ENCODE peak calls at places on chromosomes 6 and 20, in four cellular contexts. One of them, this sample, is unnamed.

GRCh38 chr20:5024982-5025381 is 23.7 kb upstream of the SLC23A2 start:
- DNase-seq in IMR-90: no peak
- DNase-seq in mesendoderm: no peak
- DNase-seq in H1: no peak
- DNase-seq in this sample: no peak

GRCh38 chr6:18579869-18580268 is 192.7 kb downstream of the RNF144B start:
- DNase-seq in H1: no peak
- DNase-seq in IMR-90: no peak
- DNase-seq in mesendoderm: no peak
- DNase-seq in this sample: no peak

GRCh38 chr6:108562503-108562993 is 1.8 kb downstream of the FOXO3 start:
- DNase-seq in IMR-90: peak; percentile 81
- DNase-seq in H1: peak; percentile 77
- DNase-seq in mesendoderm: peak; percentile 99
- DNase-seq in this sample: peak; percentile 92

GRCh38 chr6:82875573-82876185 is 190.0 kb downstream of the UBE3D start:
- DNase-seq in mesendoderm: peak; percentile 15
- DNase-seq in IMR-90: peak; percentile 91
- DNase-seq in H1: no peak
- DNase-seq in this sample: no peak

GRCh38 chr6:36904096-36904495 is 18.3 kb downstream of the C6orf89 start:
- DNase-seq in mesendoderm: no peak
- DNase-seq in IMR-90: peak; percentile 65
- DNase-seq in H1: no peak
- DNase-seq in this sample: no peak

GRCh38 chr6:7647504-7647903 is 57.5 kb downstream of the SNRNP48 start:
- DNase-seq in IMR-90: no peak
- DNase-seq in mesendoderm: no peak
- DNase-seq in H1: no peak
- DNase-seq in this sample: no peak

GRCh38 chr6:8969747-8970146 is 534.4 kb upstream of the SLC35B3 start:
- DNase-seq in IMR-90: no peak
- DNase-seq in H1: no peak
- DNase-seq in mesendoderm: no peak
- DNase-seq in this sample: no peak

GRCh38 chr20:8583209-8584106 is 451.4 kb downstream of the PLCB1 start:
- DNase-seq in H1: no peak
- DNase-seq in IMR-90: peak; percentile 17
- DNase-seq in mesendoderm: peak; percentile 16
- DNase-seq in this sample: no peak

GRCh38 chr6:167826230-167827061 is at the start of gene AFDN:
- DNase-seq in H1: no peak
- DNase-seq in IMR-90: peak; percentile 21
- DNase-seq in mesendoderm: peak; percentile 76
- DNase-seq in this sample: peak; percentile 64

GRCh38 chr20:32451340-32451681 is 93.2 kb downstream of the ASXL1 start:
- DNase-seq in H1: no peak
- DNase-seq in IMR-90: no peak
- DNase-seq in mesendoderm: no peak
- DNase-seq in this sample: no peak

GRCh38 chr20:58603656-58604184 is 47.4 kb upstream of the STX16 start:
- DNase-seq in IMR-90: peak; percentile 61
- DNase-seq in mesendoderm: peak; percentile 31
- DNase-seq in H1: no peak
- DNase-seq in this sample: no peak

GRCh38 chr6:90421656-90422055 is 125.0 kb upstream of the BACH2 start:
- DNase-seq in IMR-90: no peak
- DNase-seq in H1: no peak
- DNase-seq in mesendoderm: no peak
- DNase-seq in this sample: no peak

GRCh38 chr6:41634657-41635056 is 3.6 kb upstream of the MDFI start:
- DNase-seq in IMR-90: no peak
- DNase-seq in mesendoderm: peak; percentile 55
- DNase-seq in H1: no peak
- DNase-seq in this sample: peak; percentile 57

GRCh38 chr20:64101731-64102621 is 5.4 kb downstream of the NPBWR2 start:
- DNase-seq in H1: no peak
- DNase-seq in IMR-90: no peak
- DNase-seq in mesendoderm: peak; percentile 48
- DNase-seq in this sample: peak; percentile 74

GRCh38 chr6:89359561-89359960 is 7.0 kb upstream of the UBE2J1 start:
- DNase-seq in IMR-90: no peak
- DNase-seq in H1: no peak
- DNase-seq in mesendoderm: no peak
- DNase-seq in this sample: no peak

GRCh38 chr6:19827247-19827646 is 9.9 kb upstream of the ID4 start:
- DNase-seq in IMR-90: no peak
- DNase-seq in H1: no peak
- DNase-seq in mesendoderm: no peak
- DNase-seq in this sample: no peak

GRCh38 chr6:155174576-155175174 is 89.1 kb upstream of the CLDN20 start:
- DNase-seq in H1: peak; percentile 54
- DNase-seq in mesendoderm: peak; percentile 96
- DNase-seq in IMR-90: peak; percentile 81
- DNase-seq in this sample: peak; percentile 84

GRCh38 chr20:52630138-52630537 is 342.0 kb upstream of the TSHZ2 start:
- DNase-seq in IMR-90: no peak
- DNase-seq in mesendoderm: no peak
- DNase-seq in H1: no peak
- DNase-seq in this sample: no peak

GRCh38 chr6:74041420-74041819 is 345.4 kb downstream of the CD109 start:
- DNase-seq in H1: peak; percentile 5
- DNase-seq in IMR-90: no peak
- DNase-seq in mesendoderm: peak; percentile 54
- DNase-seq in this sample: peak; percentile 50

GRCh38 chr6:36445651-36446050 is 2.9 kb downstream of the KCTD20 start:
- DNase-seq in IMR-90: no peak
- DNase-seq in H1: no peak
- DNase-seq in mesendoderm: no peak
- DNase-seq in this sample: no peak

GRCh38 chr6:167990016-167990945 is 7.2 kb upstream of the KIF25 start:
- DNase-seq in IMR-90: no peak
- DNase-seq in H1: no peak
- DNase-seq in mesendoderm: no peak
- DNase-seq in this sample: no peak

GRCh38 chr6:81895511-81896185 is 143.2 kb upstream of the TENT5A start:
- DNase-seq in IMR-90: peak; percentile 88
- DNase-seq in H1: no peak
- DNase-seq in mesendoderm: peak; percentile 23
- DNase-seq in this sample: no peak

GRCh38 chr6:13605634-13606033 is 9.5 kb upstream of the NOL7 start:
- DNase-seq in H1: no peak
- DNase-seq in IMR-90: no peak
- DNase-seq in mesendoderm: no peak
- DNase-seq in this sample: no peak

GRCh38 chr6:22681761-22682160 is 112.4 kb downstream of the HDGFL1 start:
- DNase-seq in mesendoderm: no peak
- DNase-seq in IMR-90: no peak
- DNase-seq in H1: no peak
- DNase-seq in this sample: no peak

GRCh38 chr6:80460396-80460912 is 354.0 kb downstream of the BCKDHB start:
- DNase-seq in IMR-90: peak; percentile 47
- DNase-seq in mesendoderm: no peak
- DNase-seq in H1: no peak
- DNase-seq in this sample: no peak

GRCh38 chr6:139373928-139374356 is 506 bp downstream of the CITED2 start:
- DNase-seq in IMR-90: no peak
- DNase-seq in mesendoderm: no peak
- DNase-seq in H1: no peak
- DNase-seq in this sample: no peak

GRCh38 chr6:168272379-168273011 is 47.1 kb downstream of the DACT2 start:
- DNase-seq in H1: no peak
- DNase-seq in IMR-90: no peak
- DNase-seq in mesendoderm: peak; percentile 72
- DNase-seq in this sample: peak; percentile 55

GRCh38 chr6:143023695-143024094 is 37.0 kb upstream of the AIG1 start:
- DNase-seq in IMR-90: no peak
- DNase-seq in H1: no peak
- DNase-seq in mesendoderm: no peak
- DNase-seq in this sample: no peak

DNA sequence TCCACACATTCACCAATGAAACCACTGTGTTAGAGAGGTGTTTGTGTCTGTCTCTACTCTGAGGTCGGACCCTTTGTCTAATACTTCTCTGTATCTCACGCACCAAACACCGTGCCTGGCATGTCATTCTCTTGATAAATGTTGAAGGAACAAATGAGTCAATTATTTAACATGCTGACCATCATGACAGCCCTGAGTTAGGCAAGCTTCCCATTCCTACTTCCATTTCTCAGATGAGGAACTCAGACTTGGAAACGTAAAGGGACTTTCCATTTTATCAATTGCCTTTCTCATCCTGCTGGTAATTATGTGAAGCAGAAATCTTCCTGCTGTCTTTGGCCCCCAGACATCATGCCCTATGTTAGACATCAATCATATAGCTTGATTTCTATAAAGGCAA is 226.9 kb upstream of the ECI2 start:
- DNase-seq in IMR-90: no peak
- DNase-seq in mesendoderm: no peak
- DNase-seq in H1: no peak
- DNase-seq in this sample: no peak
- H4K5ac ChIP-seq in IMR-90: no peak overlapping the region
- H4K5ac ChIP-seq in mesendoderm: no peak overlapping the region
- H4K5ac ChIP-seq in H1: no peak overlapping the region
- H4K5ac ChIP-seq in this sample: no peak overlapping the region

GRCh38 chr6:135176464-135176863 is 4.6 kb upstream of the MYB start:
- DNase-seq in mesendoderm: no peak
- DNase-seq in H1: no peak
- DNase-seq in IMR-90: no peak
- DNase-seq in this sample: no peak

GRCh38 chr6:135170238-135170637 is 10.9 kb upstream of the MYB start:
- DNase-seq in H1: no peak
- DNase-seq in mesendoderm: no peak
- DNase-seq in IMR-90: no peak
- DNase-seq in this sample: no peak

GRCh38 chr6:135170849-135171248 is 10.3 kb upstream of the MYB start:
- DNase-seq in H1: no peak
- DNase-seq in IMR-90: no peak
- DNase-seq in mesendoderm: no peak
- DNase-seq in this sample: no peak

GRCh38 chr6:135173989-135174484 is 7.1 kb upstream of the MYB start:
- DNase-seq in mesendoderm: no peak
- DNase-seq in IMR-90: no peak
- DNase-seq in H1: no peak
- DNase-seq in this sample: no peak

GRCh38 chr6:135173242-135173988 is 7.7 kb upstream of the MYB start:
- DNase-seq in IMR-90: no peak
- DNase-seq in mesendoderm: peak; percentile 11
- DNase-seq in H1: no peak
- DNase-seq in this sample: no peak
- H4K5ac ChIP-seq in IMR-90: no peak overlapping the region
- H4K5ac ChIP-seq in mesendoderm: no peak overlapping the region
- H4K5ac ChIP-seq in H1: no peak overlapping the region
- H4K5ac ChIP-seq in this sample: no peak overlapping the region

DNA sequence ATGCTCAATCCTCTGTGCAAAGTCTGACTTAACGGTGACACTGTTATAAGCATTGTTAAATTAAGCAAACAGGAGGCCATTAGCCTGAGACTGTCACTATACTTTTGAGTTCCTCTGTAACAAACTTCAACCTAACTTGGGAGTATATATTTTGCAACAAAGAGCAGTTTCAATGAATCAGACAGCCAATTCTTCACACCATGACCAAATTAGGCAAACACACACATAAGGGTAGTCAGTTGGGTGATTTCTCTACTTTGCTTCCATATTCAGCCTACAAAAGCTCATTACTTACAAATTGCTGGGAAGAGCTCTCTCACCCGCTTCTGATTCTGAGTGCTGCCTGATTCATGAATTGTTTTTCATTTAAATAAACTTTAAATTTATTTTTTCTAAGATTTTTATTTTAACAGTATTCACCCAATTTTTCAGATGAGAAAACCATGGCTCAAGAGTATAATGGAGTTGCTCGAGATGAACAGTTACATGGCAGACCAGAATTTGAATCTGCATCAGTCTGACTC is 60.5 kb downstream of the HACE1 start:
- DNase-seq in H1: no peak
- DNase-seq in IMR-90: no peak
- DNase-seq in mesendoderm: no peak
- DNase-seq in this sample: no peak
- H4K5ac ChIP-seq in H1: no peak overlapping the region
- H4K5ac ChIP-seq in IMR-90: no peak overlapping the region
- H4K5ac ChIP-seq in mesendoderm: no peak overlapping the region
- H4K5ac ChIP-seq in this sample: no peak overlapping the region

DNA sequence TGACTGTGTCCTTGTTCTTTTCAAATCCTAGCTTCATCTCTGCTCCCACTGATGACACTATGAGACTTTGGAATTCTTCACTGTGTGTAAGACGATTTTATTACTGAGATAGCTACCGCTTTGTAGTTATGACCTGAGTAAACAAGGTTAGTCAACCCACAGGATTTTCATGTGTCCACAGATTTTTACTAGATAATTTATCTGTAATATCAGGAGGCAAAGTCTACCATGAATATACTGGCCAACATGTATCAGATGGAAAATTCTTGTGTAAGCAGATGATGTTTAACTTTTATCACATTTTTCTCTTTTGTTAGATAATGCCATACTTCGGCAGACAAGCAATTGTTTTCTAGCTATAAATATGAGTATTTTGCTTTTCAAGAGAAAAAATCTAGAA is 119.8 kb downstream of the SGK1 start:
- DNase-seq in H1: no peak
- DNase-seq in IMR-90: no peak
- DNase-seq in mesendoderm: no peak
- DNase-seq in this sample: no peak
- H4K5ac ChIP-seq in H1: no peak overlapping the region
- H4K5ac ChIP-seq in IMR-90: no peak overlapping the region
- H4K5ac ChIP-seq in mesendoderm: no peak overlapping the region
- H4K5ac ChIP-seq in this sample: no peak overlapping the region

DNA sequence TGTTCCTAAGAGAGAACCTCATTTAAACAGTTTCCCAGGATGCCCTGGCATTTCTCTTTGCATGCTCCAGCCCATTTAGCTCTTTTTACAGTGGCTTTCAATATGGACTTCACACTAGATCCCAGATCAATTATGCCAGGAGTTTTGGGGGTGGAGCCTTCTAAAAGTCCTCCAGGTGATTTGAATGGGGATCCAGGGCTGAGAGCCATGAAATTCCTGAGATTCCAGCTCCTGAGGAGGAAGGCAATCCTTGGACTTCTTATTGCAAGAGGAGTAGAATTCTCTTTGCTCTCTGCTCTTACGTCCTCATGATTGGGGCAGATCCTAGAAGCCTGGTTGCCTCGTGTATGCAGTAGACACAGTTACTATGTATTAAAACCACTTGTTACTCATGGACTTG is 184.2 kb downstream of the DHX35 start:
- DNase-seq in H1: peak; percentile 15
- DNase-seq in IMR-90: no peak
- DNase-seq in mesendoderm: peak; percentile 74
- DNase-seq in this sample: peak; percentile 42
- H4K5ac ChIP-seq in H1: no peak overlapping the region
- H4K5ac ChIP-seq in IMR-90: no peak overlapping the region
- H4K5ac ChIP-seq in mesendoderm: no peak overlapping the region
- H4K5ac ChIP-seq in this sample: no peak overlapping the region

GRCh38 chr6:75460636-75461035 is 33.0 kb downstream of the FILIP1 start:
- DNase-seq in IMR-90: peak; percentile 60
- DNase-seq in H1: no peak
- DNase-seq in mesendoderm: no peak
- DNase-seq in this sample: no peak
- H4K5ac ChIP-seq in IMR-90: no peak overlapping the region
- H4K5ac ChIP-seq in H1: no peak overlapping the region
- H4K5ac ChIP-seq in mesendoderm: no peak overlapping the region
- H4K5ac ChIP-seq in this sample: no peak overlapping the region

GRCh38 chr6:134594881-134595280 is 277.0 kb upstream of the SGK1 start:
- DNase-seq in mesendoderm: no peak
- DNase-seq in H1: no peak
- DNase-seq in IMR-90: no peak
- DNase-seq in this sample: no peak
- H4K5ac ChIP-seq in mesendoderm: no peak overlapping the region
- H4K5ac ChIP-seq in H1: no peak overlapping the region
- H4K5ac ChIP-seq in IMR-90: no peak overlapping the region
- H4K5ac ChIP-seq in this sample: no peak overlapping the region

This sample was measured in H9.